ENCODE peak calls at places on chromosome 15, in four cellular contexts. S is adrenal gland, K is K562, W is GM12892. I is an unnamed sample.

GRCh38 chr15:48645558-48646330 is at the start of gene FBN1:
- DNase-seq in S (peak; percentile 88), K (no peak), W (peak; percentile 59), I (peak; percentile 82)

GRCh38 chr15:71079208-71080044 is 35.8 kb upstream of the THSD4 start:
- DNase-seq in S (no peak), K (no peak), W (no peak), I (no peak)

GRCh38 chr15:87744815-87745214 is 511.7 kb downstream of the NTRK3 start:
- DNase-seq in S (no peak), K (peak; percentile 75), W (no peak), I (peak; percentile 42)

GRCh38 chr15:77739591-77740378 is 107.1 kb upstream of the LINGO1 start:
- DNase-seq in S (no peak), K (no peak), W (no peak), I (no peak)

GRCh38 chr15:26011916-26012315 is 148.8 kb upstream of the ATP10A start:
- DNase-seq in S (no peak), K (no peak), W (no peak), I (no peak)

GRCh38 chr15:64151727-64152506 is at the start of gene SNX22:
- DNase-seq in S (no peak), K (no peak), W (no peak), I (peak; percentile 64)

GRCh38 chr15:67184208-67184925 is 70.1 kb downstream of the AAGAB start:
- DNase-seq in S (no peak), K (no peak), W (no peak), I (no peak)

GRCh38 chr15:56866798-56867197 is 51.6 kb upstream of the TCF12 start:
- DNase-seq in S (no peak), K (no peak), W (no peak), I (no peak)

GRCh38 chr15:43772624-43773023 is 4.1 kb downstream of the ELL3 start:
- DNase-seq in S (no peak), K (no peak), W (no peak), I (no peak)

GRCh38 chr15:94042163-94042954 is 189.0 kb upstream of the MCTP2 start:
- DNase-seq in S (no peak), K (no peak), W (no peak), I (no peak)

GRCh38 chr15:99249270-99249817 is at the start of gene TTC23:
- DNase-seq in S (peak; percentile 71), K (peak; percentile 20), W (no peak), I (no peak)

GRCh38 chr15:52288051-52288942 is 7.3 kb downstream of the MYO5C start:
- DNase-seq in S (no peak), K (no peak), W (no peak), I (no peak)
- TF ChIP-seq POLR2A in S (no peak), K (no peak), W (no peak), I (no peak)

GRCh38 chr15:69893086-69893485 is 204.6 kb downstream of the TLE3 start:
- DNase-seq in S (no peak), K (no peak), W (no peak), I (no peak)

GRCh38 chr15:69896606-69897005 is 201.1 kb downstream of the TLE3 start:
- DNase-seq in S (no peak), K (no peak), W (no peak), I (no peak)

GRCh38 chr15:69892351-69892750 is 205.4 kb downstream of the TLE3 start:
- DNase-seq in S (no peak), K (no peak), W (no peak), I (no peak)

GRCh38 chr15:69895202-69895601 is 202.5 kb downstream of the TLE3 start:
- DNase-seq in S (no peak), K (no peak), W (no peak), I (no peak)

GRCh38 chr15:69893863-69894262 is 203.9 kb downstream of the TLE3 start:
- DNase-seq in S (peak; percentile 22), K (no peak), W (no peak), I (no peak)
- TF ChIP-seq POLR2A in S (no peak), K (no peak), W (no peak), I (no peak)

GRCh38 chr15:65306551-65306950 is 2.1 kb downstream of the RNU5B-1 start:
- DNase-seq in S (no peak), K (no peak), W (no peak), I (no peak)

GRCh38 chr15:65303687-65304392 is 637 bp upstream of the RNU5B-1 start:
- DNase-seq in S (no peak), K (peak; percentile 56), W (no peak), I (peak; percentile 58)

GRCh38 chr15:65304393-65305143 is at the start of gene RNU5B-1:
- DNase-seq in S (peak; percentile 88), K (peak; percentile 93), W (peak; percentile 42), I (peak; percentile 91)

GRCh38 chr15:65305776-65306175 is 1.3 kb downstream of the RNU5B-1 start:
- DNase-seq in S (no peak), K (no peak), W (no peak), I (no peak)

GRCh38 chr15:65305144-65305758 is 774 bp downstream of the RNU5B-1 start:
- DNase-seq in S (no peak), K (no peak), W (no peak), I (no peak)
- TF ChIP-seq POLR2A in S (no peak), K (no peak), W (no peak), I (no peak)

DNA sequence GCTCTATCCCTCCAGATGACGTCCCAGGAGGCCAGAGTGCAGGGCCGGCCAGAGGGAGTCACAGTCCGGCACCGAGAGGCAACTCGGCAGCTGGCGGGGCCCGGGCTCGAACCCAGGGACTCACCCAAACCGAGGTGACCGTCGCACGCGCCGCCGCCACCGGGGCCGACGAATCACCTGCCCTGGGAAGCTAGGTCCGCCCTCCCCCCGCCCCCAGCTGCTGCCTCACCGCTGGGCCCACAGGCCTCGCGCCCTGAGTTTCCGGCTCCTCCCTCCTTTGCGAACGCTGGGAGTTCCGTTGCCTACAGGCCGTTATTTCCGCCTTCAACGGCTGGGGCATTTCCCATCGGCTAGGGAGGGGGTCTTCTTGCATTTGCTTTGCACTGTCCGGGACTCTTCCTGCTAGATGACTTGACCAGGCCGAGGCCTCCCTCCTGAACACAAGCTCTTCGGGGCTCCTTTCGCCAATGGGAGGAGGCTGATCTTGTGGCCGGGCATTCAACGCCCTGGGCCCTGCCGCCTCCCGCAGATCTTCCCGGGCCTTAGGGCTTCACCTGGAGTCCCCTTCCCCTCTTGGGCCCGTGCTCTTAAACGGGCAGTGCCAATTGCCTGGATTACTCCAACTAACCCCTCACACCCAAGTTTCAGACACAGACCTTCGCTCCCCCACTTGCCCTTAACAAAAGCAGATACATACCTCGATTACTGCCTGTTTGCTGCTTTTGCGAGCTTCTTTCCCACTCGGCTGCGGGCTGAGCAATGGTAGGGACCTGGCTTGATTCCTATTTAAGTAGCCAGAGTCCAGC is at the start of gene SNUPN:
- DNase-seq in S (peak; percentile 94), K (peak; percentile 99), W (peak; percentile 98), I (peak; percentile 97)
- TF ChIP-seq POLR2A in S (peak; percentile 67), K (peak; percentile 92), W (peak; percentile 83), I (peak; percentile 79)

GRCh38 chr15:90162956-90163355 is 38.2 kb upstream of the SEMA4B start:
- DNase-seq in S (no peak), K (no peak), W (no peak), I (no peak)

GRCh38 chr15:90165157-90165556 is 36.0 kb upstream of the SEMA4B start:
- DNase-seq in S (no peak), K (no peak), W (no peak), I (no peak)

GRCh38 chr15:90159213-90159612 is 41.9 kb upstream of the SEMA4B start:
- DNase-seq in S (no peak), K (no peak), W (no peak), I (no peak)

GRCh38 chr15:90160781-90161727 is 40.1 kb upstream of the SEMA4B start:
- DNase-seq in S (no peak), K (no peak), W (no peak), I (no peak)

GRCh38 chr15:90161946-90162345 is 39.2 kb upstream of the SEMA4B start:
- DNase-seq in S (no peak), K (no peak), W (no peak), I (no peak)
- TF ChIP-seq POLR2A in S (no peak), K (no peak), W (no peak), I (no peak)

DNA sequence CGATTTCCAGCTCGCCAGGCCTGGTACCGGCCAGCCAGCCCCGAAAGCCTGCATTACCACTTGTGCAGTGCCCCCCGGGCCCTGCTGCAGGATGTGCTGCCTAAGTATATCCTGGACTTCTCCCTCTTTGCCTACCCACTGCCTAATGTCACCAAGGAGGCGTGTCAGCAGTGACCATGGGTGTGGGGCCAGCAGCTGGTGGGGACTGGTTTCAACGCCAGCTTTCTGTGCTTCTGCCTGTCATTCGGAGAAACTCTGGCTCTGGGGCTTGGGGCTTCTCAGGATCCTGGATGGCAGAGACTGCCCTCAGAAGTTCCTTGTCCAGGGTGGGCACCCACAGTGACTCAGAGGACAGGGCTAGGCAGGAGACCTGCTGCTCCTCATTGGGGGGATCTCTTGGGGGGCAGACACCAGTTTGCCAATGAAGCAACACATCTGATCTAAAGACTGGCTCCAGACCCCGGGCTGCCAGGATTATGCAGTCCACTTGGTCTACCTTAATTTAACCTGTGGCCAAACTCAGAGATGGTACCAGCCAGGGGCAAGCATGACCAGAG is 1.5 kb downstream of the CHST14 start:
- DNase-seq in S (no peak), K (no peak), W (no peak), I (no peak)
- TF ChIP-seq POLR2A in S (no peak), K (no peak), W (no peak), I (no peak)

GRCh38 chr15:45637552-45638033 is 2.8 kb downstream of the SQOR start:
- DNase-seq in S (peak; percentile 69), K (peak; percentile 10), W (peak; percentile 40), I (peak; percentile 49)
- TF ChIP-seq POLR2A in S (peak; percentile 47), K (no peak), W (no peak), I (no peak)

GRCh38 chr15:69225355-69226027 is 65.1 kb downstream of the GLCE start:
- DNase-seq in S (no peak), K (peak; percentile 7), W (no peak), I (peak; percentile 64)

GRCh38 chr15:69226028-69226355 is 65.6 kb downstream of the GLCE start:
- DNase-seq in S (no peak), K (no peak), W (no peak), I (no peak)

GRCh38 chr15:69223083-69223813 is 62.8 kb downstream of the GLCE start:
- DNase-seq in S (no peak), K (no peak), W (no peak), I (no peak)

GRCh38 chr15:69222002-69222474 is 61.6 kb downstream of the GLCE start:
- DNase-seq in S (no peak), K (no peak), W (no peak), I (no peak)

DNA sequence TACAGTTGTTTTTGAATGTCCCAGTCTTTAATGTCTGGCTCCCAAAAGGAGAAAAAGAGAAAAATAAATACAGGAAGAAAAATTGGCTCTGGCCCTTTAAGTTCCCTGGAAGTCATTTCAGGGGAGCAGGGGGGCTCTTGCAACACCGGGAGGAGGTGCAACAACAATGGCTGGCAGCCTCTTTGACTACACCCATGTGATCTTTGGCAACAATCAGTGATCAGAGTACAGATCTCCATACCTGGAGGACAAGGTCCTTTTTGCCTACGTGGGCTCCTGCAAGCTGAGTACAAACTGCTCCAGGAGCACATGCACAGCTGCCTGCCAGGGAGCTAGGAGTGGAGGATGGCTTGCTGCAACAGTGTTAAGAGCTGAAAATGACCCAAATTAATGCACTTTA is 63.9 kb downstream of the GLCE start:
- DNase-seq in S (peak; percentile 22), K (no peak), W (no peak), I (no peak)
- TF ChIP-seq POLR2A in S (no peak), K (no peak), W (no peak), I (no peak)